ENCODE peak calls at places on chromosomes 16 and 17, in nine cellular contexts. V, D, L, M, I, F, S, W and G are unnamed samples. For H3K27me3, the result is how much of the 10 kb centered on the place peaks cover.

GRCh38 chr17:78329263-78330059 is 30.4 kb downstream of the SOCS3 start:
- DNase-seq in I (no peak), W (peak), F (no peak), M (no peak), D (no peak), L (no peak), S (peak), V (no peak), G (no peak)

GRCh38 chr16:89897204-89897603 is 21.5 kb upstream of the MC1R start:
- DNase-seq in V (no peak), I (no peak), D (no peak), S (no peak), M (no peak), F (no peak), W (no peak), L (no peak), G (no peak)

GRCh38 chr16:14013571-14014283 is 57.4 kb upstream of the MRTFB start:
- DNase-seq in S (no peak), M (no peak), I (no peak), D (no peak), W (peak), V (peak), L (no peak), F (peak), G (no peak)

GRCh38 chr16:11613381-11614303 is 26.9 kb upstream of the LITAF start:
- DNase-seq in V (no peak), I (peak), D (peak), L (peak), M (peak), W (no peak), S (no peak), F (no peak), G (no peak)

GRCh38 chr17:12395733-12396354 is 269.8 kb upstream of the MYOCD start:
- DNase-seq in W (no peak), S (peak), D (peak), M (no peak), V (no peak), L (no peak), F (no peak), I (no peak), G (no peak)

GRCh38 chr17:41610965-41611640 is 1.5 kb downstream of the KRT16 start:
- DNase-seq in F (no peak), M (peak), W (no peak), V (no peak), S (no peak), D (no peak), L (no peak), I (no peak), G (no peak)

GRCh38 chr16:86079185-86079885 is 180.4 kb downstream of the IRF8 start:
- DNase-seq in S (no peak), W (no peak), L (no peak), I (no peak), M (peak), V (peak), D (no peak), F (no peak), G (no peak)

GRCh38 chr16:27962197-27962596 is 101.3 kb downstream of the GSG1L start:
- DNase-seq in L (no peak), S (no peak), M (no peak), W (no peak), F (no peak), I (no peak), V (no peak), D (no peak), G (no peak)

GRCh38 chr17:27158390-27158789 is 135.5 kb upstream of the WSB1 start:
- DNase-seq in F (no peak), L (no peak), D (no peak), M (no peak), I (no peak), W (no peak), V (no peak), S (no peak), G (no peak)

GRCh38 chr17:12853921-12854320 is 64.6 kb downstream of the ARHGAP44 start:
- DNase-seq in S (no peak), L (no peak), I (no peak), V (no peak), W (no peak), M (no peak), D (no peak), F (no peak), G (no peak)

GRCh38 chr16:67395105-67395457 is 1.8 kb upstream of the TPPP3 start:
- DNase-seq in M (no peak), L (peak), W (no peak), D (no peak), I (no peak), F (no peak), S (no peak), V (no peak), G (no peak)
- H3K27me3 ChIP-seq in M (under half), L (under half), W (under half), D (under half), I (under half), F (under half), S (under half), V (under half), G (under half)

DNA sequence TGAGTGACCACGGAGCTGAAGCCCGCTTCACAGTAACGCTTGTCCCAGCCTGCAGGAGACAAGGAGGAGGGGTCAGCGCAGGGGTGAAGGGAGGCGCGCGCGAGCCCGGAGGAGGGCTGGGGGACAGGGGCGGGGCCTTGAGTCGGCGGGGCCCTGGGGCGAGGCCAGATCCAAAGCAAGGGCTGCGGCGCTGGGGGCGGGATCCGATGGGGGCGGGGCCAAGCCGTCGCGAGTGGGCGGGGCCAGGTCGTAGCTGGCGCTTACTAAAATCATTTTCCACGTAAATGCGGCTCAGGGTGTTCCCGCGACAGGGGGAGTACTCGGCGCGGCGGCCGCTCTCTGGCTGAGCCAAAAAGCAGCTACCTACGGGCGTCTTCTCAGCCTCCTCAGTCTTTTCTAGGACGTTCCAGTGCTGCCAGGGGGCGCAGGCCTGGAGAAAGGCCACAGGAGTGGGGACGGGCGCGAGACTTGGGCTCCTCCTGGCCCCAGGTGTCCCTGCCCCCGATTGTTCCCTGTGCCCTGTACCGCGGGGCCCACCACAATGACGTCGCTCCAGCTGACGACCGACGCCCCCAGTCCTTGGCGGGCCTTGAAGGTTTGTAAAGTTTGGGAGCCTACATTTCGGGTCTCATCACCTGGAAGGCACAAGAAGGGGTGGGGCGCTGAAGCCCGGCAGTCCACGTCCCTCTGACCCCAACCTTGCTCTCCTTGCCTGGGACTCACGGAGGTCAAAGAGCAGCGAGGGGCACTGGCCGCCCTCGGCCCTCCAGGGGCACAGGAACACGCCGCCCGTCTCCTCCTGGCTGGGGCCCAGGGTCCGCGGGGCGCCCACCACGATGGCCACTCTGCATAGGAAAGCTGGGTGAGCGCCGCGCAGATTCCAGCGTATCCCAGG is 3.9 kb downstream of the ITGA2B start:
- DNase-seq in V (peak), I (no peak), W (peak), F (peak), L (peak), M (peak), D (peak), S (peak), G (peak)
- TF ChIP-seq POLR2A in V (peak), I (no peak), W (peak), F (no peak), L (no peak), M (no peak), D (no peak), S (no peak), G (peak)

GRCh38 chr17:61409301-61410099 is 9.9 kb downstream of the TBX2 start:
- DNase-seq in W (peak), F (no peak), V (peak), D (peak), S (peak), L (peak), M (peak), I (no peak), G (peak)
- H3K27me3 ChIP-seq in W (under half), F (half or more), V (under half), D (under half), S (under half), L (under half), M (half or more), I (under half), G (under half)

DNA sequence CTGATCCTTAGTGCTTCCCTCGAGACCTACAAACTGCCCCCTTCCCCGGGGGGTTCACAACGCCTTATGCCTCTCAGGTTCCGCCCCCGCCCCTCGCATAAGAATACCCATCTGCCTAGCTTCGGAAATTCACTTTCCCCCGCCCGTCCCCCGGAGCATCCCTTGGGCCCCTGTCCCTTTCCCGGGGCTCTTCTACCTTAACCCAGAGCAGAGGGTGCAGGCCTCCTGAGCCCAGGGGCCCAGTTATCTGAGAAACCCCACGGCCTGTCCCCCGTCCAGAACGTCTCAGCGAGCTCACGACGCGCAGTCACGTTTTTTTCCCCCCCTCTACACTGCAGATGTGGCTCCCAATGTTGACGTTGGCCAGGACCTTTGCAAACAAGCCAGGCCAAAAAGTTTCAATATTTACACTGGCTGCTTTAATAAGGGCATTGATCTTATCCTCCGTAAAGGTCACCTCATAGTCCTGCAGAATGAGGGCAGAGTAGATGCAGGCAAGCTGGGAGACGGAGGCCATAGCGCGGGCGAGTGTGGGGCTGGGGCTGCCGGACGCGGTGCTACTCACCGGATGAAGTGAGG is 1.4 kb upstream of the NBR1 start:
- DNase-seq in L (peak), W (peak), S (no peak), V (peak), D (peak), F (no peak), I (no peak), M (peak), G (peak)
- TF ChIP-seq POLR2A in L (no peak), W (no peak), S (no peak), V (no peak), D (no peak), F (no peak), I (no peak), M (no peak), G (no peak)

GRCh38 chr16:73043828-73044493 is 4.0 kb downstream of the ZFHX3 start:
- DNase-seq in S (no peak), M (no peak), L (no peak), V (no peak), F (no peak), W (no peak), D (no peak), I (no peak), G (no peak)

GRCh38 chr16:73040136-73040535 is 7.8 kb downstream of the ZFHX3 start:
- DNase-seq in V (no peak), M (peak), F (no peak), D (no peak), I (no peak), S (no peak), L (no peak), W (no peak), G (no peak)

GRCh38 chr16:73041644-73042043 is 6.3 kb downstream of the ZFHX3 start:
- DNase-seq in V (no peak), S (no peak), I (no peak), L (no peak), W (no peak), F (no peak), D (no peak), M (no peak), G (no peak)

GRCh38 chr16:73040735-73041402 is 7.1 kb downstream of the ZFHX3 start:
- DNase-seq in W (no peak), D (no peak), S (no peak), M (peak), F (no peak), I (no peak), L (no peak), V (no peak), G (no peak)

DNA sequence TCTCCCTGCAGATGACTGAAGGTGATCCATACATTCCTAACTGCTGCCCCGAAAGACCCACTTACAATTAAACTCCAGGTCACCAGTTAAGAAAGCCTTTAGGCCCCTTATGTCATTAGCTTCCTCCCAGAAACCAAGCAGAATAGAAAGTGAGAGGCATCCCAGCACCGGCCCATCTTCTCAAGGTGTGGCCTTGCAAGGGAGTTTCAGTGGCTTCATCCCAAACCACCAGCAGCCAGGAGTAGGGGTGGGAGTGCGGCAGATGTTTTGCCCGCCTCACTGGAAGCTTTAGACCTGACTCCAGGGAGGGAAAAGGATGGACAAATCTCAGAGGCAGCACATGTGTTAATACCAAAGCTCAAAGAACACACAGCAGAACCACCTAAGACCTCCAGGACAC is 5.1 kb downstream of the ZFHX3 start:
- DNase-seq in I (no peak), L (no peak), F (no peak), S (no peak), D (no peak), W (no peak), V (no peak), M (no peak), G (no peak)
- H3K27me3 ChIP-seq in I (under half), L (under half), F (under half), S (under half), D (under half), W (under half), V (under half), M (under half), G (under half)

DNA sequence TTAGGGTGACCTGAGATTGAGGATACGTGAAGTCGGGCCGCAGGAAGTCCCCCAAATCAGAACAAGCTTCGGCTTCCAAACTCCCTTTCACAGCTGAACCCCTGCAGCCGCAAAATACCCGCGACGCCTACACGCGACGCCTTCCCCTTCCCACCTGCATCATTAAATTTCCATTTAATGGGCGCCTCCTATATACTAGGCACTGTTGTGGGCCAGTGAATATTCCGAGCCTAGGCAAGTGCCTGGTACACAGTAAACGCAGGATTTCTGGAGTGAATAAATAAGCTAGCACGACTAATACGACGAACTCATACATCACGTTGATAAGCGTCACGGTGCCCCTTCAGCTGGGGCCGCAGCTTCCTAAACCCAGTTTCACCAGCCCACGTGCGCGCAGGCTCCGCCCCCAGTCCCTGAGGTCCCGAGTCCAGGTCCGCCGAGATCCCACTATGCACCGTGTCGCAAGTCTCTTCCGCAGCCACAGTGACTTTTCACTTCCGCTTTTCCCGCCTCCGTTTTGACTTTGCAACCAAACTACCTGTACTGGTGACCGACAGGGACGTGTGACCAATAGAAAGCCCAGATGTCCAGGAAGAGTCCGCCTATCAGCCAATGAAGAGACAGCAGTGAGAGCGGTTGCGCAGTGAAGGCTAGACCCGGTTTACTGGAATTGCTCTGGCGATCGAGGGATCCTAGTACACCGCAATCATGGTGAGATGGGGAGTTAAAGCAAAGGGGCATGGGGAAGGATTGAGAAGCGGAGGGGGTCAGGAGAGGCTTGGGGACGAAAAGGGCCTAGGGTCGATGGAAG is at the start of gene PSMB3:
- DNase-seq in M (peak), S (peak), I (peak), L (peak), F (peak), W (peak), V (peak), D (peak), G (peak)
- TF ChIP-seq POLR2A in M (peak), S (peak), I (peak), L (no peak), F (peak), W (peak), V (peak), D (no peak), G (peak)

DNA sequence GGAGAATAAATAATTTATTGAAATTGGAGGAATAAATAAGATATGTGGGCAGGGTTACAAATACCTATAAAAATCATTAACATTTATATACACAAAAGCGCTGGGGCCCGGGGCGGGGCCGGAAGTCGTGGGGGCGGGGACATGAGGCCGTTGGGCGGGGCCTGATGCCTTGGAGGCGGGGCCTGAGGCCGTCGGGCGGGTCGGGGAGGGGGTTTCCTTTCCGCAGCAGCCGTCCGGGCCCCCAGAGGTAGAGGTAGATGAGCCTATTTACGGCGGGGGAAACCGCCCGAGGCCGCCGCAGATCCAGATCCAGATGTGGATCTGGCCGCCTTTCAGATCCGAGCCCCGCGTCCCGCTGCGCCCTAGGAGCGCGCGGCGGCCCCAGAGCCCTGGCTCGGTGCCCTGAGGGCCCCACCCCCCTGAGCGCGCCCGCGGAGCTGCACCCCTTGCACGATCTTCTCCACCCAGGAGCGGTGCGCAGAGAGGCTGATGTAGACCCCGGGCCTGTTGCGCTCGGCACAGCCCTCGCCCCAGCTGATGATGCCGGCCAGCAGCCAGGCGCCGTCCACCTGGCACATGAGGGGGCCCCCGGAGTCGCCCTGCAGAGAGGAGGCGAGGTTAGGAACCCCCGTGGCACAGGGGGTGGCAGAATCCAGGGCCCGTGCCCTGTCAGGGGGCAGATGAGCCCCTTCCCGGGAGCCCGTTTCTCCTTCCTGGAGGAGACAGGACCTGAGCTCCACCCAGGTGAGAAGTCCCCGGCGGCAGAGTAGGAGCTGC is 5.1 kb downstream of the PRSS22 start:
- DNase-seq in V (no peak), S (no peak), M (no peak), F (no peak), W (no peak), I (no peak), L (no peak), D (no peak), G (no peak)
- H3K27me3 ChIP-seq in V (under half), S (under half), M (under half), F (under half), W (under half), I (under half), L (under half), D (under half), G (under half)

GRCh38 chr17:76716146-76716833 is 5.5 kb upstream of the MXRA7 start:
- DNase-seq in I (no peak), D (peak), V (no peak), L (no peak), W (no peak), F (no peak), M (peak), S (no peak), G (no peak)
- TF ChIP-seq POLR2A in I (no peak), D (no peak), V (peak), L (no peak), W (no peak), F (no peak), M (no peak), S (no peak), G (no peak)